ENCODE peak calls at places on chromosomes 2 and 18, in five cellular contexts. K is K562, M is HepG2, I is H1, U is GM12878. S is an unnamed sample.

GRCh38 chr18:27887287-27887686 is 289.6 kb downstream of the CDH2 start:
- DNase-seq in K (no peak), I (no peak), U (no peak), M (no peak), S (no peak)

GRCh38 chr2:37599688-37600525 is 71.5 kb downstream of the CDC42EP3 start:
- DNase-seq in K (no peak), U (no peak), M (no peak), I (no peak), S (no peak)

GRCh38 chr2:187404431-187405110 is 43.5 kb downstream of the CALCRL start:
- DNase-seq in M (no peak), K (no peak), I (no peak), U (no peak), S (no peak)

GRCh38 chr2:201806442-201806841 is at the start of gene CDK15:
- DNase-seq in K (no peak), I (no peak), U (no peak), M (no peak), S (no peak)

GRCh38 chr2:172578054-172578453 is 22.2 kb downstream of the PDK1 start:
- DNase-seq in K (no peak), I (no peak), U (no peak), M (no peak), S (no peak)

GRCh38 chr2:38709515-38710194 is 41.5 kb downstream of the SRSF7 start:
- DNase-seq in K (no peak), I (no peak), M (no peak), U (peak), S (no peak)

GRCh38 chr2:227000123-227000522 is 163.9 kb downstream of the COL4A4 start:
- DNase-seq in I (no peak), U (no peak), M (no peak), K (no peak), S (no peak)

GRCh38 chr2:115200016-115200415 is 757.6 kb downstream of the DPP10 start:
- DNase-seq in M (no peak), K (no peak), I (no peak), U (no peak), S (no peak)

GRCh38 chr2:236662231-236663160 is 92.9 kb downstream of the ACKR3 start:
- DNase-seq in I (no peak), U (no peak), K (no peak), M (no peak), S (no peak)

GRCh38 chr2:138324068-138324771 is 177.3 kb upstream of the SPOPL start:
- DNase-seq in U (no peak), M (peak), I (no peak), K (no peak), S (no peak)

GRCh38 chr2:222290691-222291484 is 7.9 kb downstream of the PAX3 start:
- DNase-seq in I (peak), K (no peak), M (no peak), U (no peak), S (no peak)

GRCh38 chr2:114935031-114935430 is 492.6 kb downstream of the DPP10 start:
- DNase-seq in K (no peak), U (no peak), I (no peak), M (no peak), S (no peak)

GRCh38 chr2:20650412-20650879 is 452 bp downstream of the HS1BP3 start:
- DNase-seq in M (no peak), U (no peak), I (no peak), K (peak), S (peak)

GRCh38 chr2:69166812-69167468 is 154.0 kb downstream of the ANTXR1 start:
- DNase-seq in I (no peak), M (peak), U (no peak), K (no peak), S (no peak)

GRCh38 chr18:41072946-41073345 is 882.1 kb upstream of the PIK3C3 start:
- DNase-seq in I (no peak), M (no peak), K (no peak), U (no peak), S (no peak)

GRCh38 chr2:188382107-188382506 is 90.4 kb downstream of the GULP1 start:
- DNase-seq in U (no peak), I (no peak), K (no peak), M (no peak), S (no peak)

GRCh38 chr2:201643216-201643651 is at the start of gene TMEM237:
- DNase-seq in K (no peak), U (no peak), I (no peak), M (peak), S (peak)

GRCh38 chr18:51211552-51211951 is 14.1 kb upstream of the MEX3C start:
- DNase-seq in I (no peak), U (peak), M (peak), K (no peak), S (no peak)

GRCh38 chr18:26710460-26711096 is 154.9 kb downstream of the AQP4 start:
- DNase-seq in K (no peak), U (peak), I (no peak), M (no peak), S (no peak)

GRCh38 chr2:5766051-5766450 is 73.9 kb downstream of the SOX11 start:
- DNase-seq in M (no peak), I (no peak), K (no peak), U (no peak), S (no peak)
- TF ChIP-seq HDAC2 in M (no peak), I (no peak), K (no peak), U (no peak), S (no peak)

DNA sequence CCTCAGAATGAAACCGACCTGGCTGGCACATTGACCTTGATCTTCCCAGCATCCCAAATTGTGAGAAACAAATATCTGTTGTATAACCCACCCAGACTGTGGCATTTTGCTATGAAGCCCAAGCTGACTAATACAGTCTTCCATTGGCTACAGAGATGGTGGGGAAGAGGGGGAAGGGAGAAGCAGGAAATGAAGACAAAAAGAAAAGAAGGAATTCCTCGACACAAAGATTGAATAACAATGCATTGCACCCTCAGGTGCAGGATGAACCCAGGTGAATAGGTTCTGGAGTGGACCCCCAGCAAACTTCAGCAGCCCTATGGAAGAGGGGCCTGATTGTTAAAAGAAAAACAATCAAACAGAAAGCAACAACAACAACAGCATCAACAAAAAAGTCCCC is 270.7 kb downstream of the FSIP2 start:
- DNase-seq in I (no peak), U (no peak), K (no peak), M (no peak), S (no peak)
- TF ChIP-seq HDAC2 in I (no peak), U (no peak), K (no peak), M (no peak), S (no peak)

GRCh38 chr2:54667726-54668650 is 55.5 kb upstream of the EML6 start:
- DNase-seq in U (no peak), K (no peak), M (no peak), I (no peak), S (no peak)

GRCh38 chr2:54666741-54667639 is 56.5 kb upstream of the EML6 start:
- DNase-seq in M (peak), I (no peak), U (no peak), K (no peak), S (no peak)

GRCh38 chr2:54664238-54664786 is 59.1 kb upstream of the EML6 start:
- DNase-seq in K (no peak), I (no peak), U (no peak), M (no peak), S (no peak)

GRCh38 chr2:54665436-54665856 is 58.0 kb upstream of the EML6 start:
- DNase-seq in K (peak), M (peak), U (no peak), I (no peak), S (no peak)

GRCh38 chr2:54666131-54666637 is 57.3 kb upstream of the EML6 start:
- DNase-seq in M (peak), U (no peak), K (no peak), I (no peak), S (peak)
- TF ChIP-seq HDAC2 in M (no peak), U (no peak), K (no peak), I (no peak), S (no peak)

DNA sequence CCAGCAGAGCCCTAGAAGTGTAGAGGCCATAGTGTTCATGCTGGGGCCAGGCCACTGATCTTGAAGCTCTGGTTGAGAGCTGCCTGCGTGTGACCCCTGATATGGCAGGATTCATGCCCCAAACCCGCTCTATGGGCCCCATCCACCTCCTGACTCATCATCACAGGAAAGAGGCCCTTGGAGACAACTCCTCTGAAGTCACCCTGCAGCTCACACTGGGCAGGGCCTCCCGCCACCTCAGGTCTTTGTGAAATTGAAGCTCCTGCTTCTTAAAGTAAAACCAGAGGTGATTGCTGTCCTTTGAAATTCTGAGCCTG is 12.0 kb upstream of the TUBB6 start:
- DNase-seq in U (no peak), K (no peak), I (no peak), M (no peak), S (no peak)
- TF ChIP-seq HDAC2 in U (no peak), K (no peak), I (no peak), M (no peak), S (no peak)

DNA sequence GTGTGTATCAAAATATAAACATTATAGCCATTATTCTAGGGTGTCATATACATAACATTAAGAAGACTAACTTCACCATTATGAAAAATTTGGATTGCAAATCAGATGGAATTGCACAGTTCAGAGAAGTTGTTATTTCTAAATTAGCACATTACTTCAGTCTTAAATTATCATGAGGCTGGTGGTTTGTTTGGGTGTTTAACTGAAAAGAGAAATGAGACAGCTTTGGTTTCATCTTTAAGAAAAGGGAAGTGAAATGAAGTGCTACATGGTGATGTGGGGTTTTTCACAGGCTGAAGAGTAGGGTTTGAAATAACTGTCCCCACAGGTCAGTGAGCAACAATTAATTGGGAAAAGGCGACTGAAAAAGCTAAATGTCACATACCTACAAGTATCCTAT is 161.2 kb upstream of the XIRP2 start:
- DNase-seq in K (no peak), I (no peak), M (no peak), U (peak), S (no peak)
- TF ChIP-seq HDAC2 in K (no peak), I (no peak), M (no peak), U (no peak), S (no peak)

GRCh38 chr2:234678721-234679120 is 181.8 kb upstream of the ARL4C start:
- DNase-seq in I (no peak), U (no peak), K (no peak), M (no peak), S (no peak)

GRCh38 chr2:234681206-234681605 is 184.3 kb upstream of the ARL4C start:
- DNase-seq in U (no peak), K (no peak), M (no peak), I (no peak), S (no peak)

GRCh38 chr2:234679151-234679765 is 182.4 kb upstream of the ARL4C start:
- DNase-seq in I (no peak), M (no peak), K (no peak), U (no peak), S (no peak)

GRCh38 chr2:234680688-234681050 is 183.8 kb upstream of the ARL4C start:
- DNase-seq in U (no peak), M (no peak), K (no peak), I (no peak), S (no peak)

DNA sequence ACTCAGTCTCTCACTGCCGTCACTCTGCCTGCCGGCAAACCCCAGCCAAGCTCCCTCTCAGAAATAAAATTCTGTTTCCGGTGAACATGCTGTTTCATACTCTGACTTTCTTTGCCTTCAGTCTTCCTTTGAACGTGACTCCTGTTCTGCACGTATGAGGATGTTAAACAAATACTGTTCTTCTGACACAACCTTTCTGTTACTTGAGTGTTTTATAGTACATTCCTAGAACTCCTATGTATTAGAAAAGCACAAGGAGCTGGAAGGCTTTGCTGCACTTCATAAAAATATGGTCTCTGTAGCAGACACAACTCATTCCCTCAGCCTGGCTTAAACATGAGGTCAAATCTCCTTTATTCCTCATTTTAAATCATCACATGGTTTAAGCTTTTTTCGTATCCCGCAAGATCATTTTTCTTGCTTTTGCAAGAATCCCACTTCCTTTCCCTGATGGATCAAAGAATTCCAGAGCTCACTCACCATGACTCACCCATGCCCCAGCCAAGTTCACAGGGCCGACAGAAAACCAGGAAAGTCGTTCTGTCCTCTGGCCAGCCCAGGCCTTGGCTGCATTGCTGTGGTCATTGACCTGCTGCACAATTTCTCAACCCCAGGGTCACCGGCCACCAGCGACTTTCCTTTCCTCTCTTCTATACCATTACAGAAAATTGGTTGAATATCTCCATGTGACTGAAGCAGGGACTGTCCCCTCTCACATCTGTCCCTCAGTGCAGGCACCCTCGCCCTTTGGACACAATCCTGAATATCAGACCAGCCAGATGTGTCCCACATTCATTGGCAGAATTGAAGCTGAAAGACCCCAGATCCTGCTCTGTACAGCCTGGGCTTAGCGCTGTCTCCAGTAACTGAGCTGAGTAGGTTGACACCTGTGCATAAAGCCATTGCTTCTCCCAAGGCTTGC is 183.1 kb upstream of the ARL4C start:
- DNase-seq in U (no peak), I (no peak), M (peak), K (no peak), S (peak)
- TF ChIP-seq HDAC2 in U (no peak), I (no peak), M (peak), K (no peak), S (no peak)

S was measured in A549.